ENCODE peak calls at places on chromosomes 12 and 14, in seven cellular contexts. T, J, G, W, U, H and B are unnamed samples.

GRCh38 chr12:25903603-25904245 is 54.8 kb upstream of the RASSF8 start:
- DNase-seq in G (no peak), J (no peak), H (no peak), U (no peak), W (no peak), T (no peak), B (no peak)

GRCh38 chr14:66137076-66137475 is 349.1 kb upstream of the CCDC196 start:
- DNase-seq in H (no peak), T (no peak), U (no peak), W (no peak), G (no peak), J (no peak), B (no peak)

GRCh38 chr14:75334191-75335051 is 55.8 kb downstream of the FOS start:
- DNase-seq in U (no peak), J (no peak), W (peak; percentile 39), H (no peak), T (no peak), G (no peak), B (peak; percentile 75)

GRCh38 chr12:19800884-19801283 is 361.6 kb downstream of the AEBP2 start:
- DNase-seq in T (no peak), W (no peak), H (no peak), G (no peak), J (no peak), U (no peak), B (no peak)

GRCh38 chr12:6792522-6793201 is 3.3 kb downstream of the CD4 start:
- DNase-seq in W (no peak), U (no peak), T (no peak), G (no peak), J (no peak), H (no peak), B (no peak)

GRCh38 chr12:65656904-65657351 is 167.4 kb upstream of the HMGA2 start:
- DNase-seq in G (no peak), H (no peak), W (no peak), T (no peak), J (peak; percentile 44), U (no peak), B (no peak)

GRCh38 chr14:91258021-91258618 is 13.6 kb upstream of the GPR68 start:
- DNase-seq in G (no peak), T (no peak), J (no peak), W (no peak), U (no peak), H (no peak), B (no peak)

GRCh38 chr14:55339770-55340169 is 68.5 kb downstream of the FBXO34 start:
- DNase-seq in H (no peak), W (no peak), U (no peak), G (no peak), T (no peak), J (no peak), B (no peak)

GRCh38 chr14:55705651-55706340 is 125.8 kb downstream of the KTN1 start:
- DNase-seq in H (peak; percentile 72), U (no peak), G (no peak), W (peak; percentile 58), J (no peak), T (peak; percentile 79), B (no peak)

GRCh38 chr12:22828059-22828458 is 203.1 kb downstream of the ETNK1 start:
- DNase-seq in U (no peak), T (no peak), J (no peak), W (no peak), G (no peak), H (no peak), B (no peak)

GRCh38 chr14:63564318-63564717 is 21.1 kb upstream of the PPP2R5E start:
- DNase-seq in U (no peak), J (peak; percentile 72), H (no peak), T (no peak), G (no peak), W (no peak), B (no peak)

GRCh38 chr12:52945389-52946232 is 3.3 kb upstream of the KRT18 start:
- DNase-seq in H (no peak), U (no peak), J (peak; percentile 70), T (no peak), G (no peak), W (peak; percentile 77), B (no peak)

GRCh38 chr12:65892905-65893304 is 68.6 kb downstream of the HMGA2 start:
- DNase-seq in U (no peak), G (no peak), T (no peak), H (no peak), J (peak; percentile 49), W (no peak), B (no peak)

GRCh38 chr14:96792581-96792980 is 4.6 kb upstream of the VRK1 start:
- DNase-seq in J (no peak), T (no peak), G (no peak), U (no peak), H (no peak), W (no peak), B (no peak)

GRCh38 chr12:24045816-24046257 is 96.4 kb upstream of the SOX5 start:
- DNase-seq in H (no peak), J (no peak), U (no peak), W (no peak), T (no peak), G (no peak), B (no peak)

GRCh38 chr12:60227916-60228315 is 632.1 kb downstream of the SLC16A7 start:
- DNase-seq in W (no peak), U (no peak), H (no peak), G (no peak), J (no peak), T (no peak), B (no peak)

GRCh38 chr14:68504861-68505260 is 288.0 kb downstream of the ZFP36L1 start:
- DNase-seq in H (no peak), J (no peak), G (no peak), T (no peak), W (no peak), U (no peak), B (no peak)

GRCh38 chr14:21723431-21724045 is 49.9 kb upstream of the OR4E1 start:
- DNase-seq in T (peak; percentile 9), H (peak; percentile 65), W (no peak), J (peak; percentile 5), G (no peak), U (no peak), B (no peak)

GRCh38 chr12:28937196-28937595 is 211.9 kb upstream of the FAR2 start:
- DNase-seq in G (no peak), U (no peak), J (no peak), T (no peak), H (no peak), W (no peak), B (no peak)

GRCh38 chr12:91732086-91732485 is 413.6 kb downstream of the BTG1 start:
- DNase-seq in J (no peak), T (no peak), U (no peak), W (no peak), G (no peak), H (no peak), B (no peak)